ENCODE peak calls at places on chromosomes 3 and 15, in eight cellular contexts. L, B, U, V, D, W, M and Y are unnamed samples.

GRCh38 chr3:135851201-135852061 is 114.1 kb upstream of the PPP2R3A start:
- DNase-seq in V (no peak), W (no peak), D (no peak), U (no peak), B (no peak), M (no peak), L (no peak), Y (peak)

GRCh38 chr3:27905625-27906024 is 183.5 kb upstream of the EOMES start:
- DNase-seq in V (no peak), B (no peak), D (no peak), M (no peak), L (no peak), W (peak), U (no peak), Y (no peak)

GRCh38 chr3:164113406-164114332 is 964.6 kb downstream of the SI start:
- DNase-seq in M (no peak), L (no peak), D (no peak), V (no peak), B (no peak), U (no peak), W (no peak), Y (no peak)

GRCh38 chr3:150242220-150242938 is 165.7 kb upstream of the TSC22D2 start:
- DNase-seq in B (no peak), L (no peak), M (no peak), W (no peak), D (no peak), V (no peak), U (no peak), Y (no peak)

GRCh38 chr15:89576417-89576773 is 1.1 kb downstream of the TICRR start:
- DNase-seq in W (no peak), D (no peak), U (no peak), L (no peak), V (no peak), B (no peak), M (no peak), Y (no peak)

GRCh38 chr3:133812872-133813271 is 7.3 kb downstream of the SRPRB start:
- DNase-seq in M (no peak), D (no peak), U (no peak), B (no peak), W (no peak), L (no peak), V (peak), Y (no peak)

GRCh38 chr15:81155375-81156218 is 21.5 kb downstream of the CFAP161 start:
- DNase-seq in M (peak), B (peak), W (peak), L (no peak), V (peak), D (no peak), U (peak), Y (peak)

GRCh38 chr3:105868450-105868744 is 415 bp downstream of the CBLB start:
- DNase-seq in M (no peak), W (peak), U (peak), V (no peak), B (peak), L (no peak), D (peak), Y (peak)

GRCh38 chr3:104907507-104907906 is 459.2 kb upstream of the ALCAM start:
- DNase-seq in U (no peak), V (no peak), L (no peak), D (no peak), B (peak), M (no peak), W (no peak), Y (peak)

GRCh38 chr3:184805351-184806038 is 6.5 kb upstream of the VPS8 start:
- DNase-seq in B (no peak), V (no peak), W (no peak), D (no peak), L (no peak), U (no peak), M (no peak), Y (no peak)

GRCh38 chr3:172449468-172450149 is 1.4 kb upstream of the GHSR start:
- DNase-seq in V (no peak), D (no peak), U (no peak), L (peak), B (no peak), W (no peak), M (no peak), Y (peak)

GRCh38 chr3:157626817-157627216 is 123.6 kb upstream of the VEPH1 start:
- DNase-seq in U (no peak), B (no peak), D (no peak), W (no peak), L (no peak), V (no peak), M (no peak), Y (no peak)

GRCh38 chr3:64911138-64911537 is 223.3 kb upstream of the ADAMTS9 start:
- DNase-seq in V (no peak), M (no peak), U (no peak), W (no peak), D (no peak), L (no peak), B (no peak), Y (no peak)

GRCh38 chr15:49421991-49422390 is 1.1 kb upstream of the FGF7 start:
- DNase-seq in W (peak), U (peak), M (peak), D (peak), L (peak), B (peak), V (peak), Y (peak)

GRCh38 chr3:17261627-17262369 is 377.0 kb downstream of the PLCL2 start:
- DNase-seq in U (no peak), W (no peak), L (no peak), D (no peak), V (no peak), M (no peak), B (no peak), Y (no peak)

GRCh38 chr15:81018197-81018596 is 17.5 kb downstream of the TLNRD1 start:
- DNase-seq in W (no peak), M (no peak), V (peak), D (no peak), U (no peak), B (no peak), L (no peak), Y (no peak)

GRCh38 chr15:100263031-100263430 is 78.7 kb downstream of the ADAMTS17 start:
- DNase-seq in M (no peak), V (no peak), W (no peak), L (no peak), D (no peak), U (no peak), B (no peak), Y (no peak)

GRCh38 chr3:56801151-56801596 is 575 bp downstream of the ARHGEF3 start:
- DNase-seq in U (no peak), M (peak), B (no peak), V (peak), L (no peak), D (no peak), W (no peak), Y (no peak)

GRCh38 chr3:143525408-143525807 is 322.9 kb downstream of the SLC9A9 start:
- DNase-seq in U (no peak), D (no peak), V (no peak), L (no peak), W (no peak), M (no peak), B (no peak), Y (no peak)

GRCh38 chr15:82874267-82874666 is 64.8 kb downstream of the WHAMM start:
- DNase-seq in D (no peak), M (no peak), B (no peak), V (no peak), W (no peak), U (no peak), L (no peak), Y (no peak)

GRCh38 chr3:182575941-182576340 is 217.4 kb upstream of the ATP11B start:
- DNase-seq in B (no peak), M (no peak), V (no peak), L (no peak), D (no peak), W (no peak), U (no peak), Y (peak)

GRCh38 chr3:180049391-180049790 is 12.7 kb upstream of the PEX5L start:
- DNase-seq in W (no peak), V (no peak), B (no peak), L (no peak), M (no peak), D (no peak), U (no peak), Y (no peak)

GRCh38 chr15:33553157-33553556 is 242.4 kb downstream of the RYR3 start:
- DNase-seq in M (no peak), W (no peak), V (no peak), B (no peak), U (no peak), D (no peak), L (no peak), Y (no peak)

GRCh38 chr3:127679534-127680145 is 6.9 kb downstream of the ABTB1 start:
- DNase-seq in M (no peak), L (no peak), W (no peak), U (no peak), B (no peak), V (no peak), D (no peak), Y (no peak)

GRCh38 chr15:97960364-97961066 is at the start of gene ARRDC4:
- DNase-seq in B (peak), D (peak), W (peak), L (peak), V (peak), M (no peak), U (peak), Y (peak)

GRCh38 chr3:111971533-111971932 is 7.3 kb upstream of the ABHD10 start:
- DNase-seq in V (peak), D (no peak), B (no peak), M (no peak), W (no peak), L (no peak), U (peak), Y (no peak)

GRCh38 chr3:31851278-31851677 is 129.8 kb downstream of the OSBPL10 start:
- DNase-seq in W (no peak), L (no peak), D (no peak), M (no peak), V (no peak), U (no peak), B (no peak), Y (no peak)

GRCh38 chr15:68413363-68414255 is 18.4 kb downstream of the ITGA11 start:
- DNase-seq in W (no peak), B (no peak), U (no peak), M (no peak), L (no peak), V (no peak), D (no peak), Y (no peak)

GRCh38 chr3:8769088-8769822 is at the start of gene OXTR:
- DNase-seq in L (peak), W (no peak), U (peak), B (peak), M (peak), D (peak), V (peak), Y (peak)

GRCh38 chr3:30012941-30013543 is 593.4 kb upstream of the TGFBR2 start:
- DNase-seq in U (peak), V (peak), B (peak), W (peak), D (peak), M (peak), L (peak), Y (peak)

GRCh38 chr3:158273646-158274045 is 163.8 kb downstream of the RSRC1 start:
- DNase-seq in L (no peak), B (no peak), M (no peak), V (no peak), U (no peak), W (no peak), D (no peak), Y (no peak)

GRCh38 chr3:32544894-32545293 is 25.8 kb downstream of the DYNC1LI1 start:
- DNase-seq in D (no peak), L (no peak), B (no peak), M (no peak), V (no peak), W (no peak), U (no peak), Y (no peak)

GRCh38 chr3:77539014-77539413 is 499.1 kb downstream of the ROBO2 start:
- DNase-seq in D (no peak), L (no peak), M (no peak), B (no peak), V (no peak), U (no peak), W (no peak), Y (no peak)

GRCh38 chr3:42751609-42752008 is 21.4 kb downstream of the CCDC13 start:
- DNase-seq in V (no peak), W (no peak), B (no peak), U (no peak), M (no peak), L (no peak), D (no peak), Y (no peak)